ENCODE peak calls at places on chromosomes 2 and 18, in four cellular contexts. N, I, X and G are unnamed samples.

GRCh38 chr2:180033993-180034894 is 27.1 kb upstream of the CWC22 start:
- DNase-seq in I (no peak), X (no peak), N (no peak), G (peak)

GRCh38 chr18:25086876-25087275 is 265.1 kb downstream of the ZNF521 start:
- DNase-seq in N (no peak), X (no peak), I (no peak), G (no peak)

GRCh38 chr2:1798425-1799144 is 54.3 kb upstream of the PXDN start:
- DNase-seq in X (no peak), N (no peak), I (no peak), G (no peak)

GRCh38 chr2:172701250-172701649 is 34.4 kb upstream of the RAPGEF4 start:
- DNase-seq in N (no peak), X (no peak), I (no peak), G (no peak)

GRCh38 chr2:168439536-168439935 is 16.5 kb upstream of the CERS6 start:
- DNase-seq in X (no peak), N (no peak), I (no peak), G (no peak)

GRCh38 chr18:59067873-59068272 is 71.8 kb upstream of the SEC11C start:
- DNase-seq in X (no peak), I (no peak), N (peak), G (no peak)

GRCh38 chr2:218984239-218985020 is 554 bp downstream of the FEV start:
- DNase-seq in I (no peak), N (no peak), X (no peak), G (no peak)

GRCh38 chr18:58694720-58695468 is 23.6 kb downstream of the MALT1 start:
- DNase-seq in X (no peak), N (peak), I (no peak), G (no peak)

GRCh38 chr18:10718809-10719208 is 193.0 kb downstream of the NAPG start:
- DNase-seq in I (no peak), X (no peak), N (no peak), G (no peak)

GRCh38 chr2:215428060-215428910 is 7.6 kb downstream of the FN1 start:
- DNase-seq in N (no peak), I (no peak), X (no peak), G (no peak)

GRCh38 chr2:5474716-5475115 is 217.5 kb upstream of the SOX11 start:
- DNase-seq in X (no peak), N (no peak), I (no peak), G (no peak)

GRCh38 chr2:196718796-196719564 is 79.5 kb downstream of the CCDC150 start:
- DNase-seq in X (peak), N (peak), I (no peak), G (peak)

GRCh38 chr18:24656571-24656971 is 196.1 kb downstream of the HRH4 start:
- DNase-seq in N (no peak), I (no peak), X (no peak), G (no peak)

GRCh38 chr2:164538250-164538866 is 82.9 kb downstream of the GRB14 start:
- DNase-seq in I (no peak), X (peak), N (no peak), G (peak)

GRCh38 chr2:219350938-219351280 is 18.4 kb upstream of the RESP18 start:
- DNase-seq in X (no peak), N (no peak), I (no peak), G (no peak)

GRCh38 chr2:218734190-218734975 is 23.7 kb downstream of the TTLL4 start:
- DNase-seq in X (peak), N (no peak), I (no peak), G (no peak)

GRCh38 chr2:84805250-84805917 is 75.5 kb downstream of the TRABD2A start:
- DNase-seq in N (no peak), I (no peak), X (no peak), G (no peak)

GRCh38 chr2:113370478-113371091 is 66.9 kb upstream of the ZNG1B start:
- DNase-seq in N (peak), X (peak), I (peak), G (peak)

GRCh38 chr2:32951672-32952071 is 4.9 kb downstream of the LTBP1 start:
- DNase-seq in N (no peak), X (no peak), I (no peak), G (no peak)

GRCh38 chr2:174477772-174478171 is 9.1 kb downstream of the GPR155 start:
- DNase-seq in N (no peak), X (no peak), I (no peak), G (no peak)

GRCh38 chr2:129877795-129878775 is 101.4 kb upstream of the RAB6C start:
- DNase-seq in X (no peak), I (no peak), N (no peak), G (peak)

GRCh38 chr2:47056374-47056773 is 98.7 kb downstream of the STPG4 start:
- DNase-seq in I (no peak), N (no peak), X (no peak), G (no peak)

GRCh38 chr2:147636888-147637270 is 207.9 kb upstream of the ACVR2A start:
- DNase-seq in N (no peak), X (no peak), I (no peak), G (no peak)

GRCh38 chr2:54986266-54986665 is 64.0 kb downstream of the RTN4 start:
- DNase-seq in I (no peak), X (no peak), N (no peak), G (no peak)

GRCh38 chr18:69397096-69397495 is 3.6 kb upstream of the DOK6 start:
- DNase-seq in X (no peak), I (no peak), N (no peak), G (no peak)

GRCh38 chr2:188668017-188668663 is 306.0 kb upstream of the COL3A1 start:
- DNase-seq in I (no peak), N (no peak), X (no peak), G (no peak)

GRCh38 chr2:128411431-128411830 is 92.8 kb upstream of the HS6ST1 start:
- DNase-seq in X (no peak), I (no peak), N (no peak), G (no peak)

GRCh38 chr18:52716926-52717325 is 376.9 kb downstream of the DCC start:
- DNase-seq in X (peak), I (no peak), N (no peak), G (peak)

GRCh38 chr2:3195865-3196504 is 181.6 kb downstream of the EIPR1 start:
- DNase-seq in N (no peak), X (no peak), I (no peak), G (no peak)

GRCh38 chr2:128282976-128283810 is 35.5 kb downstream of the HS6ST1 start:
- DNase-seq in N (peak), I (no peak), X (no peak), G (no peak)

GRCh38 chr18:8121942-8122480 is 487.2 kb upstream of the RAB12 start:
- DNase-seq in N (no peak), X (no peak), I (no peak), G (no peak)

GRCh38 chr18:8121091-8121490 is 488.1 kb upstream of the RAB12 start:
- DNase-seq in I (no peak), N (no peak), X (no peak), G (no peak)

GRCh38 chr18:8117008-8117376 is 492.2 kb upstream of the RAB12 start:
- DNase-seq in N (no peak), X (no peak), I (no peak), G (no peak)

GRCh38 chr18:8114480-8114879 is 494.8 kb upstream of the RAB12 start:
- DNase-seq in N (no peak), I (no peak), X (no peak), G (no peak)

DNA sequence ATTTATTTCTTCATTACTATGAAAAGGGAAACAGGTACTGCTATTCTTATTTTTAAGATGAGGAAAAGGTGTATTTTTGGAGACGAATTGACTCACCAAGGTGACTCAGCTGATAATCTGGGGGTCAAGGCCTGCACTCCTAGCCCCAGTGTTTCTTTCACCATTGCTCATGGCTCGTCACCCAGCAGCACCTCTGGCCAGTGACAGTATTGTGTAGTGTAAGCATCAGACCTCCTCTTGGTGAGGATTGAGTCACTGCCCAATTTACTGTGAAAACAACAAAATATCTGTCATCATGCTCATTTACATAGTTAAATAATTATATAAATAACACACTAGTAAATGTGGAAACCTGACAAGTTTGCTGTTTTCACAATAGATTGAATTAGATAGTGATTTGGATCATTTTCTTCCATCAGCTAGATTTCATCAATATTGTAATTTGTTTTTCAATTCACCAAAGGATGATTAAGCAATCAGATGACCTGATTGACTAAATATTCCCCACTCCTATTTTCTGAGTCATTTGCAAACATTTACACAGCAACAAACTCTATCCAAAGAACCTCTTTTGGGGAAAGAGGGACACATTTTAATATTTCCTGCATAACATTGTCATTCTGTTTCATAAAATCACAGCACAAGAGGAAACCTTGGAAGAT is 492.8 kb upstream of the RAB12 start:
- DNase-seq in N (no peak), X (peak), I (no peak), G (no peak)
- TF ChIP-seq FOXK2 in N (no peak), X (no peak), I (no peak), G (no peak)

GRCh38 chr2:121608967-121609366 is 40.3 kb downstream of the CLASP1 start:
- DNase-seq in I (no peak), X (no peak), N (no peak), G (no peak)
- TF ChIP-seq FOXK2 in I (no peak), X (no peak), N (no peak), G (no peak)

DNA sequence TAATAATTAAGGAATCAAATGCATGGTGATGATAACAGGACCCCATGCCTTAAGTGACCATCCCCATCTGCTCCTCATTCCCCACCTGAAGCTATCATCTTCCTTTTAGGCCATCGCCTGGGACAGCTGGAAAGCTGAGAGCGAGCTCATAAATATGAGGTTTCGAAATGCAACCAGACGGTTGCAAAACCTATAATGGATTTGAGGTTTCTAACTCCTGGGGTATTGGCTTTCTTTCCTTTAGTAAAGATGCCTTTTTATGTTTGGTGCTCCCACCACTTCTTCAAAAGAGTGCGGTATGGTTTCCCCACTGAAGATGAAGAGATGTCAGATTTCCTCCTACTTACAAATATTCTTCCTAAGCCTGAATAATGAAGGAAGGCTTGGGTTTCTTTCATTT is 1589.5 kb upstream of the PIK3C3 start:
- DNase-seq in N (no peak), X (no peak), I (no peak), G (no peak)
- TF ChIP-seq FOXK2 in N (no peak), X (no peak), I (no peak), G (no peak)

GRCh38 chr2:235394278-235394828 is 99.5 kb upstream of the AGAP1 start:
- DNase-seq in X (peak), N (no peak), I (no peak), G (no peak)
- TF ChIP-seq FOXK2 in X (no peak), N (no peak), I (no peak), G (no peak)

GRCh38 chr2:134301099-134301970 is 47.5 kb downstream of the MGAT5 start:
- DNase-seq in X (no peak), I (no peak), N (no peak), G (no peak)
- TF ChIP-seq FOXK2 in X (no peak), I (no peak), N (no peak), G (no peak)

GRCh38 chr2:136323935-136324334 is 206.0 kb upstream of the CXCR4 start:
- DNase-seq in X (no peak), N (no peak), I (no peak), G (no peak)
- TF ChIP-seq FOXK2 in X (no peak), N (no peak), I (no peak), G (no peak)

GRCh38 chr2:239397856-239398470 is 2.9 kb downstream of the HDAC4 start:
- DNase-seq in I (no peak), X (no peak), N (no peak), G (no peak)
- TF ChIP-seq FOXK2 in I (no peak), X (no peak), N (no peak), G (no peak)

DNA sequence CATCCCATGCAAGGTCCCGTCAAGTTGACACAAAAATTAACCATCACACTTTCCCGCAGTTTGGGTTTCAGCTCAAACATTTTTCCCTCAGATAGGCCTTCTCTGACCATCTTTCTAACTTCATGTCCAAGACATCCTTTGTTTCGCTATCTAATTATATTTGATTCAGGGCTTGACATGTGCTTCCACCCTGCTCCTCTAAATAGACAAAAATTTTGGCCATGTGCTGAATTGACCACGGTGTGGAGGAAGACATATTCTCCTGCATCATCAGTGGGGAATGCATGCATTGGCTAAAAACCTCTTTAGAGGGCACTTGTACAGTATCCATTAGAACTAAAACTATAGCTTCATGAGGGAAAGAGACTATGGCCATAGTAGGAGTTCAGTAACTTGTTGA is 81.2 kb downstream of the PLCL1 start:
- DNase-seq in N (no peak), X (no peak), I (no peak), G (no peak)
- TF ChIP-seq FOXK2 in N (no peak), X (no peak), I (no peak), G (no peak)

DNA sequence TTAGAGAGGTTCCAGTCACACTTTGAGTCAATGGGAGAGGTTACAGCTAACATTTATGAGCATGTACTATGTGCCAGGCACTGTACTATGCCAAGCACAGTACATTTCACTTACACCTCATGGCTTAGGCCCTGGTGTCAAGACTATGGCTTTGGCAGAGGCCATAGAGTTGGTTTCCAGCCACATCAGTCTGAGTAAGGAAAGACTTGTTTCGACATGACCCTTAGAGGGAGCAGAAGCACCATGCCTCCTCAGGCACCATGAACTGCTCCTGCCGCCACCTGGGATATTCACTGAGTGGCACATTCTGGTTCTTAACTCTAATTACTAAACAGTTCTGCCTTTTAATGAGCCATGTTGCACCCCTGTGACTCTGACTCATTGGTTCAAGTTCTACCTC is 12.7 kb downstream of the DGUOK start:
- DNase-seq in X (no peak), N (no peak), I (no peak), G (no peak)
- TF ChIP-seq FOXK2 in X (no peak), N (no peak), I (no peak), G (no peak)